ENCODE peak calls at places on chromosomes 16 and 17, in ten cellular contexts. One of them, this sample, is unnamed.

GRCh38 chr17:80649672-80650338 is 105.2 kb downstream of the RPTOR start:
- DNase-seq in heart right ventricle: peak; percentile 85
- DNase-seq in COR-L47: peak; percentile 45
- DNase-seq in iPS-NIHi11: peak; percentile 70
- DNase-seq in CD8-positive, alpha-beta T cell: no peak
- DNase-seq in cardiac fibroblast: peak; percentile 97
- DNase-seq in amygdala: peak; percentile 23
- DNase-seq in putamen: no peak
- DNase-seq in gastrocnemius medialis: peak; percentile 48
- DNase-seq in frontal cortex: peak; percentile 41
- DNase-seq in this sample: peak; percentile 54

GRCh38 chr16:89569506-89570341 is 5.8 kb upstream of the CPNE7 start:
- DNase-seq in heart right ventricle: no peak
- DNase-seq in COR-L47: no peak
- DNase-seq in iPS-NIHi11: no peak
- DNase-seq in CD8-positive, alpha-beta T cell: no peak
- DNase-seq in cardiac fibroblast: no peak
- DNase-seq in amygdala: no peak
- DNase-seq in putamen: no peak
- DNase-seq in gastrocnemius medialis: no peak
- DNase-seq in frontal cortex: no peak
- DNase-seq in this sample: no peak

GRCh38 chr16:11133344-11133921 is 122.6 kb downstream of the SOCS1 start:
- DNase-seq in heart right ventricle: peak; percentile 81
- DNase-seq in COR-L47: no peak
- DNase-seq in iPS-NIHi11: peak; percentile 50
- DNase-seq in CD8-positive, alpha-beta T cell: no peak
- DNase-seq in cardiac fibroblast: peak; percentile 97
- DNase-seq in amygdala: no peak
- DNase-seq in putamen: no peak
- DNase-seq in gastrocnemius medialis: peak; percentile 85
- DNase-seq in frontal cortex: peak; percentile 45
- DNase-seq in this sample: peak; percentile 97

GRCh38 chr16:1492923-1493745 is at the start of gene TELO2:
- DNase-seq in heart right ventricle: peak; percentile 71
- DNase-seq in COR-L47: peak; percentile 73
- DNase-seq in iPS-NIHi11: peak; percentile 99
- DNase-seq in CD8-positive, alpha-beta T cell: peak; percentile 75
- DNase-seq in cardiac fibroblast: peak; percentile 83
- DNase-seq in amygdala: peak; percentile 84
- DNase-seq in putamen: peak; percentile 77
- DNase-seq in gastrocnemius medialis: peak; percentile 68
- DNase-seq in frontal cortex: peak; percentile 100
- DNase-seq in this sample: peak; percentile 58

GRCh38 chr16:15422222-15422621 is 12.2 kb upstream of the BMERB1 start:
- DNase-seq in heart right ventricle: no peak
- DNase-seq in COR-L47: no peak
- DNase-seq in iPS-NIHi11: no peak
- DNase-seq in CD8-positive, alpha-beta T cell: no peak
- DNase-seq in cardiac fibroblast: no peak
- DNase-seq in amygdala: no peak
- DNase-seq in putamen: no peak
- DNase-seq in gastrocnemius medialis: no peak
- DNase-seq in frontal cortex: no peak
- DNase-seq in this sample: no peak

GRCh38 chr17:13030459-13031305 is 12.9 kb upstream of the ELAC2 start:
- DNase-seq in heart right ventricle: peak; percentile 20
- DNase-seq in COR-L47: no peak
- DNase-seq in iPS-NIHi11: peak; percentile 59
- DNase-seq in CD8-positive, alpha-beta T cell: no peak
- DNase-seq in cardiac fibroblast: peak; percentile 71
- DNase-seq in amygdala: no peak
- DNase-seq in putamen: peak; percentile 23
- DNase-seq in gastrocnemius medialis: no peak
- DNase-seq in frontal cortex: peak; percentile 39
- DNase-seq in this sample: peak; percentile 4

GRCh38 chr16:68369697-68370096 is 58.9 kb downstream of the PRMT7 start:
- DNase-seq in heart right ventricle: no peak
- DNase-seq in COR-L47: no peak
- DNase-seq in iPS-NIHi11: no peak
- DNase-seq in CD8-positive, alpha-beta T cell: no peak
- DNase-seq in cardiac fibroblast: no peak
- DNase-seq in amygdala: no peak
- DNase-seq in putamen: no peak
- DNase-seq in gastrocnemius medialis: no peak
- DNase-seq in frontal cortex: no peak
- DNase-seq in this sample: no peak

GRCh38 chr17:72788950-72789585 is 303.4 kb downstream of the SLC39A11 start:
- DNase-seq in heart right ventricle: no peak
- DNase-seq in COR-L47: no peak
- DNase-seq in iPS-NIHi11: no peak
- DNase-seq in CD8-positive, alpha-beta T cell: no peak
- DNase-seq in cardiac fibroblast: peak; percentile 65
- DNase-seq in amygdala: no peak
- DNase-seq in putamen: no peak
- DNase-seq in gastrocnemius medialis: no peak
- DNase-seq in frontal cortex: no peak
- DNase-seq in this sample: no peak

GRCh38 chr16:67296422-67296821 is 17.1 kb downstream of the PLEKHG4 start:
- DNase-seq in heart right ventricle: no peak
- DNase-seq in COR-L47: no peak
- DNase-seq in iPS-NIHi11: no peak
- DNase-seq in CD8-positive, alpha-beta T cell: no peak
- DNase-seq in cardiac fibroblast: peak; percentile 36
- DNase-seq in amygdala: no peak
- DNase-seq in putamen: no peak
- DNase-seq in gastrocnemius medialis: no peak
- DNase-seq in frontal cortex: no peak
- DNase-seq in this sample: no peak

GRCh38 chr17:2685696-2686095 is 25.9 kb downstream of the CLUH start:
- DNase-seq in heart right ventricle: no peak
- DNase-seq in COR-L47: no peak
- DNase-seq in iPS-NIHi11: peak; percentile 9
- DNase-seq in CD8-positive, alpha-beta T cell: no peak
- DNase-seq in cardiac fibroblast: no peak
- DNase-seq in amygdala: no peak
- DNase-seq in putamen: no peak
- DNase-seq in gastrocnemius medialis: no peak
- DNase-seq in frontal cortex: no peak
- DNase-seq in this sample: no peak

GRCh38 chr17:64130559-64131001 is 636 bp upstream of the ERN1 start:
- DNase-seq in heart right ventricle: peak; percentile 66
- DNase-seq in COR-L47: no peak
- DNase-seq in iPS-NIHi11: no peak
- DNase-seq in CD8-positive, alpha-beta T cell: peak; percentile 8
- DNase-seq in cardiac fibroblast: peak; percentile 87
- DNase-seq in amygdala: no peak
- DNase-seq in putamen: no peak
- DNase-seq in gastrocnemius medialis: no peak
- DNase-seq in frontal cortex: peak; percentile 32
- DNase-seq in this sample: no peak

GRCh38 chr16:73793286-73793685 is 503.3 kb upstream of the PSMD7 start:
- DNase-seq in heart right ventricle: no peak
- DNase-seq in COR-L47: no peak
- DNase-seq in iPS-NIHi11: no peak
- DNase-seq in CD8-positive, alpha-beta T cell: no peak
- DNase-seq in cardiac fibroblast: no peak
- DNase-seq in amygdala: no peak
- DNase-seq in putamen: no peak
- DNase-seq in gastrocnemius medialis: no peak
- DNase-seq in frontal cortex: no peak
- DNase-seq in this sample: no peak

GRCh38 chr16:17312100-17312732 is 158.5 kb downstream of the XYLT1 start:
- DNase-seq in heart right ventricle: no peak
- DNase-seq in COR-L47: no peak
- DNase-seq in iPS-NIHi11: no peak
- DNase-seq in CD8-positive, alpha-beta T cell: no peak
- DNase-seq in cardiac fibroblast: no peak
- DNase-seq in amygdala: no peak
- DNase-seq in putamen: no peak
- DNase-seq in gastrocnemius medialis: no peak
- DNase-seq in frontal cortex: no peak
- DNase-seq in this sample: no peak

GRCh38 chr17:13594310-13594709 is 7.4 kb downstream of the HS3ST3A1 start:
- DNase-seq in heart right ventricle: no peak
- DNase-seq in COR-L47: no peak
- DNase-seq in iPS-NIHi11: no peak
- DNase-seq in CD8-positive, alpha-beta T cell: no peak
- DNase-seq in cardiac fibroblast: no peak
- DNase-seq in amygdala: no peak
- DNase-seq in putamen: no peak
- DNase-seq in gastrocnemius medialis: no peak
- DNase-seq in frontal cortex: no peak
- DNase-seq in this sample: no peak

GRCh38 chr16:27312580-27313421 is 973 bp upstream of the IL4R start:
- DNase-seq in heart right ventricle: no peak
- DNase-seq in COR-L47: no peak
- DNase-seq in iPS-NIHi11: no peak
- DNase-seq in CD8-positive, alpha-beta T cell: no peak
- DNase-seq in cardiac fibroblast: no peak
- DNase-seq in amygdala: no peak
- DNase-seq in putamen: no peak
- DNase-seq in gastrocnemius medialis: no peak
- DNase-seq in frontal cortex: no peak
- DNase-seq in this sample: no peak

GRCh38 chr17:82244413-82245140 is 15.7 kb downstream of the SLC16A3 start:
- DNase-seq in heart right ventricle: no peak
- DNase-seq in COR-L47: no peak
- DNase-seq in iPS-NIHi11: no peak
- DNase-seq in CD8-positive, alpha-beta T cell: no peak
- DNase-seq in cardiac fibroblast: peak; percentile 67
- DNase-seq in amygdala: peak; percentile 41
- DNase-seq in putamen: no peak
- DNase-seq in gastrocnemius medialis: no peak
- DNase-seq in frontal cortex: peak; percentile 37
- DNase-seq in this sample: no peak

GRCh38 chr16:74035816-74036215 is 260.8 kb upstream of the PSMD7 start:
- DNase-seq in heart right ventricle: no peak
- DNase-seq in COR-L47: no peak
- DNase-seq in iPS-NIHi11: peak; percentile 19
- DNase-seq in CD8-positive, alpha-beta T cell: no peak
- DNase-seq in cardiac fibroblast: peak; percentile 13
- DNase-seq in amygdala: no peak
- DNase-seq in putamen: no peak
- DNase-seq in gastrocnemius medialis: no peak
- DNase-seq in frontal cortex: no peak
- DNase-seq in this sample: no peak

GRCh38 chr17:49987681-49988441 is 7.2 kb downstream of the DLX3 start:
- DNase-seq in heart right ventricle: no peak
- DNase-seq in COR-L47: peak; percentile 61
- DNase-seq in iPS-NIHi11: peak; percentile 59
- DNase-seq in CD8-positive, alpha-beta T cell: no peak
- DNase-seq in cardiac fibroblast: no peak
- DNase-seq in amygdala: peak; percentile 23
- DNase-seq in putamen: no peak
- DNase-seq in gastrocnemius medialis: no peak
- DNase-seq in frontal cortex: no peak
- DNase-seq in this sample: peak; percentile 58

GRCh38 chr17:62725791-62726249 is 82.3 kb downstream of the MARCHF10 start:
- DNase-seq in heart right ventricle: no peak
- DNase-seq in COR-L47: no peak
- DNase-seq in iPS-NIHi11: no peak
- DNase-seq in CD8-positive, alpha-beta T cell: no peak
- DNase-seq in cardiac fibroblast: peak; percentile 42
- DNase-seq in amygdala: no peak
- DNase-seq in putamen: no peak
- DNase-seq in gastrocnemius medialis: no peak
- DNase-seq in frontal cortex: no peak
- DNase-seq in this sample: no peak

GRCh38 chr17:7552621-7553051 is 3.8 kb downstream of the TNFSF12 start:
- DNase-seq in heart right ventricle: no peak
- DNase-seq in COR-L47: no peak
- DNase-seq in iPS-NIHi11: no peak
- DNase-seq in CD8-positive, alpha-beta T cell: no peak
- DNase-seq in cardiac fibroblast: no peak
- DNase-seq in amygdala: no peak
- DNase-seq in putamen: peak; percentile 30
- DNase-seq in gastrocnemius medialis: no peak
- DNase-seq in frontal cortex: no peak
- DNase-seq in this sample: no peak

GRCh38 chr16:35689764-35690163 is 2230.4 kb downstream of the TP53TG3F start:
- DNase-seq in heart right ventricle: no peak
- DNase-seq in COR-L47: no peak
- DNase-seq in iPS-NIHi11: no peak
- DNase-seq in CD8-positive, alpha-beta T cell: no peak
- DNase-seq in cardiac fibroblast: no peak
- DNase-seq in amygdala: no peak
- DNase-seq in putamen: no peak
- DNase-seq in gastrocnemius medialis: no peak
- DNase-seq in frontal cortex: no peak
- DNase-seq in this sample: no peak

GRCh38 chr17:27294689-27295630 is 1.0 kb downstream of the WSB1 start:
- DNase-seq in heart right ventricle: peak; percentile 83
- DNase-seq in COR-L47: peak; percentile 22
- DNase-seq in iPS-NIHi11: peak; percentile 40
- DNase-seq in CD8-positive, alpha-beta T cell: peak; percentile 4
- DNase-seq in cardiac fibroblast: peak; percentile 91
- DNase-seq in amygdala: no peak
- DNase-seq in putamen: peak; percentile 66
- DNase-seq in gastrocnemius medialis: peak; percentile 60
- DNase-seq in frontal cortex: peak; percentile 29
- DNase-seq in this sample: peak; percentile 66